ENCODE peak calls at places on chromosomes 13 and 19, in six cellular contexts. N is SK-N-MC, H is nucleus accumbens, D is NCI-H1105, V is thoracic aorta, Z is ACHN. S is an unnamed sample.

GRCh38 chr19:768424-768823 is 17.5 kb downstream of the MISP start:
- DNase-seq in Z (peak; percentile 90), V (no peak), D (no peak), H (no peak), N (no peak), S (peak; percentile 91)

GRCh38 chr13:46721054-46721453 is 75.9 kb downstream of the ESD start:
- DNase-seq in Z (peak; percentile 41), H (peak; percentile 14), D (no peak), N (no peak), V (no peak), S (peak; percentile 51)

GRCh38 chr19:32053366-32053765 is 292.0 kb upstream of the ZNF507 start:
- DNase-seq in D (no peak), H (no peak), V (no peak), Z (no peak), N (no peak), S (no peak)

GRCh38 chr19:8893419-8893818 is 61.2 kb downstream of the MBD3L1 start:
- DNase-seq in D (no peak), V (no peak), Z (no peak), H (no peak), N (no peak), S (no peak)

GRCh38 chr19:44576843-44577565 is 36.4 kb upstream of the IGSF23 start:
- DNase-seq in V (no peak), H (no peak), N (no peak), D (peak; percentile 17), Z (peak; percentile 57), S (no peak)

GRCh38 chr13:65594255-65594654 is 1635.9 kb downstream of the PCDH9 start:
- DNase-seq in N (no peak), D (no peak), Z (no peak), V (no peak), H (no peak), S (peak; percentile 18)

GRCh38 chr19:2867025-2867991 is at the start of gene ZNF556:
- DNase-seq in H (no peak), Z (no peak), V (no peak), D (no peak), N (no peak), S (peak; percentile 18)

GRCh38 chr19:40221858-40222619 is 3.9 kb upstream of the TTC9B start:
- DNase-seq in D (peak; percentile 47), H (peak; percentile 77), N (peak; percentile 87), V (peak; percentile 55), Z (peak; percentile 85), S (peak; percentile 99)

GRCh38 chr13:44865722-44866484 is 123.4 kb downstream of the NUFIP1 start:
- DNase-seq in Z (no peak), V (no peak), D (no peak), H (no peak), N (no peak), S (no peak)

GRCh38 chr19:55080121-55080914 is 4.6 kb downstream of the EPS8L1 start:
- DNase-seq in D (peak; percentile 74), Z (no peak), H (peak; percentile 10), N (peak; percentile 56), V (no peak), S (peak; percentile 79)

GRCh38 chr13:94088742-94089141 is 390.7 kb downstream of the DCT start:
- DNase-seq in N (no peak), Z (no peak), H (no peak), D (no peak), V (no peak), S (no peak)

GRCh38 chr19:15244106-15244803 is 12.0 kb upstream of the EPHX3 start:
- DNase-seq in V (no peak), N (no peak), Z (no peak), H (no peak), D (no peak), S (no peak)

GRCh38 chr19:6791237-6791636 is 18.7 kb downstream of the VAV1 start:
- DNase-seq in N (no peak), D (no peak), Z (no peak), H (no peak), V (no peak), S (no peak)

S was measured in AG08395.